ENCODE peak calls at places on chromosomes 4 and X, in six cellular contexts. T, L, V, P, G and I are unnamed samples.

GRCh38 chr4:76570141-76570989 is 135.3 kb downstream of the SHROOM3 start:
- DNase-seq in G (no peak), L (peak; percentile 52), V (peak; percentile 69), P (no peak), T (no peak), I (no peak)

GRCh38 chr4:169184236-169184635 is 86.5 kb downstream of the SH3RF1 start:
- DNase-seq in P (no peak), L (no peak), T (no peak), V (no peak), G (no peak), I (no peak)

GRCh38 chr4:87819281-87819919 is 13.4 kb upstream of the MEPE start:
- DNase-seq in G (no peak), L (peak; percentile 90), V (no peak), T (no peak), P (no peak), I (peak; percentile 32)

GRCh38 chr4:72846280-72847111 is 223.0 kb downstream of the COX18 start:
- DNase-seq in G (no peak), T (peak; percentile 92), L (no peak), P (no peak), V (peak; percentile 10), I (peak; percentile 34)

GRCh38 chr4:1295405-1296055 is 5.8 kb downstream of the MAEA start:
- DNase-seq in P (peak; percentile 77), L (no peak), T (no peak), V (no peak), G (no peak), I (no peak)

GRCh38 chr4:76174216-76174615 is 26.0 kb upstream of the NUP54 start:
- DNase-seq in L (no peak), P (no peak), G (no peak), V (no peak), T (no peak), I (no peak)

GRCh38 chr4:23382880-23383279 is 507.0 kb downstream of the PPARGC1A start:
- DNase-seq in P (no peak), L (no peak), G (no peak), T (no peak), V (no peak), I (no peak)

GRCh38 chrX:27997641-27998040 is 16.4 kb upstream of the DCAF8L1 start:
- DNase-seq in T (no peak), V (no peak), P (no peak), L (no peak), G (no peak), I (no peak)

GRCh38 chrX:111719426-111720210 is 38.6 kb downstream of the ALG13 start:
- DNase-seq in G (peak; percentile 7), P (no peak), T (peak; percentile 41), L (no peak), V (no peak), I (peak; percentile 18)

GRCh38 chr4:109912706-109913621 is at the start of gene EGF:
- DNase-seq in L (peak; percentile 17), T (no peak), G (no peak), P (no peak), V (peak; percentile 42), I (peak; percentile 12)

GRCh38 chr4:139887962-139888735 is 222.5 kb downstream of the MGST2 start:
- DNase-seq in L (peak; percentile 97), P (no peak), T (no peak), G (no peak), V (no peak), I (peak; percentile 54)

GRCh38 chrX:94914235-94914634 is 1240.2 kb downstream of the FAM133A start:
- DNase-seq in G (no peak), L (no peak), P (no peak), V (no peak), T (no peak), I (no peak)

GRCh38 chr4:633976-634598 is 8.7 kb downstream of the PDE6B start:
- DNase-seq in V (no peak), L (no peak), T (no peak), G (no peak), P (no peak), I (no peak)

GRCh38 chrX:130110379-130111219 is at the start of gene ELF4:
- DNase-seq in L (peak; percentile 78), T (peak; percentile 55), V (peak; percentile 20), G (no peak), P (no peak), I (no peak)

GRCh38 chrX:9807355-9808182 is 21.3 kb downstream of the SHROOM2 start:
- DNase-seq in L (peak; percentile 33), P (no peak), G (no peak), V (peak; percentile 36), T (no peak), I (no peak)

GRCh38 chr4:147361726-147362125 is 119.2 kb upstream of the EDNRA start:
- DNase-seq in L (peak; percentile 93), P (no peak), G (no peak), V (peak; percentile 44), T (no peak), I (no peak)

GRCh38 chr4:139281212-139281611 is 1.2 kb upstream of the MGARP start:
- DNase-seq in T (no peak), P (no peak), V (no peak), L (no peak), G (no peak), I (peak; percentile 27)

GRCh38 chr4:3135155-3136011 is 60.9 kb downstream of the HTT start:
- DNase-seq in L (no peak), V (no peak), G (no peak), P (no peak), T (peak; percentile 22), I (no peak)

GRCh38 chrX:104284407-104285000 is 29.8 kb upstream of the ESX1 start:
- DNase-seq in G (no peak), V (no peak), P (no peak), L (peak; percentile 15), T (no peak), I (no peak)

GRCh38 chrX:12360991-12361598 is 222.8 kb downstream of the FRMPD4 start:
- DNase-seq in P (no peak), T (no peak), V (no peak), L (peak; percentile 37), G (no peak), I (no peak)

GRCh38 chr4:118811832-118812231 is 24.1 kb downstream of the SEC24D start:
- DNase-seq in P (no peak), G (no peak), V (no peak), T (no peak), L (no peak), I (no peak)

GRCh38 chrX:37378399-37378798 is 29.2 kb downstream of the PRRG1 start:
- DNase-seq in L (no peak), G (no peak), T (no peak), V (no peak), P (no peak), I (no peak)

GRCh38 chrX:110444996-110445395 is 86.3 kb downstream of the RTL9 start:
- DNase-seq in G (no peak), V (no peak), P (peak; percentile 0), T (no peak), L (peak; percentile 9), I (no peak)

GRCh38 chr4:156581282-156581681 is 390.3 kb downstream of the PDGFC start:
- DNase-seq in G (no peak), P (no peak), T (no peak), L (no peak), V (no peak), I (no peak)
- H3K4me3 ChIP-seq in G (no peak overlapping the region), P (no peak overlapping the region), T (no peak overlapping the region), L (peak overlapping the region; percentile 31), V (no peak overlapping the region), I (no peak overlapping the region)

DNA sequence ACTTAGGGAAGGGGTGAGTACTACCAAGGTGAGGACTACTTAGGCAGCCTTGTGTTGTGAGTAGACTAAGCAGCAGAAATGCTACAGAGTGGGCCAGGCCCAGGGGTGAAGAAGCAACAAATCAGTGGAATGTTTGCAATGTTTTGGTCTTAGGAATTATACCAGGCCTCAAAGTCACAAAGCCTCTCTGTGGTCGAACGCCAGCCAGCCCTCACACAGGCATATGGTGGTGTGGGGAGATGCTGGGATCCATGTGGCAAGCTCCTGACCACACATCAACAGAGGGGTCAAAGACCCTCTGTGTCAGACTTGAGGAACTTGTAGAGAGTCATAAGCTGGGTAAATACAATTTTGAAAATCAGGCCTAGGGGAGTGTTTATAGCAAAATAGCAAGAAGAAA is 153.8 kb upstream of the KLF3 start:
- DNase-seq in P (no peak), L (no peak), G (no peak), V (no peak), T (no peak), I (no peak)
- H3K4me3 ChIP-seq in P (no peak overlapping the region), L (no peak overlapping the region), G (no peak overlapping the region), V (no peak overlapping the region), T (no peak overlapping the region), I (no peak overlapping the region)

DNA sequence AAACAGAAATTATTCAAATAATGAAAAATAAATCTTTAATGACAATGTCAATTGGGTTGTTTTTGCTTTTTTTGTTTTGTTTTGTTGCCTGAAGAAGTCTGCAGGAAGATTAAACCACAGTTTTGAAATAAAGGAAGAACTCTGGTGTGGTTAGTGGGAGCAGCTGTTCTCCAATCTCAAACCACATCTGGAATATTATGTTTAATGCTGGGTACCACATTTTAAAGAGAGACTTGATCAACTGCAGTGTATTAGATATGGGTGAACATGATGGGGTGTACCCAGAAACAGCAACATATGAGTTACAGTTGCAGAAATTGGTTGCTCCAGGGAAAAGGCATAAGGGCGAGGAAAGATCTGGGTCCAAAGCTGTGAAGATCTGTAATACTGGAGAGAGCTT is 171.2 kb upstream of the RPL34 start:
- DNase-seq in V (no peak), P (no peak), L (no peak), G (no peak), T (no peak), I (peak; percentile 57)
- H3K4me3 ChIP-seq in V (no peak overlapping the region), P (no peak overlapping the region), L (no peak overlapping the region), G (no peak overlapping the region), T (no peak overlapping the region), I (no peak overlapping the region)

DNA sequence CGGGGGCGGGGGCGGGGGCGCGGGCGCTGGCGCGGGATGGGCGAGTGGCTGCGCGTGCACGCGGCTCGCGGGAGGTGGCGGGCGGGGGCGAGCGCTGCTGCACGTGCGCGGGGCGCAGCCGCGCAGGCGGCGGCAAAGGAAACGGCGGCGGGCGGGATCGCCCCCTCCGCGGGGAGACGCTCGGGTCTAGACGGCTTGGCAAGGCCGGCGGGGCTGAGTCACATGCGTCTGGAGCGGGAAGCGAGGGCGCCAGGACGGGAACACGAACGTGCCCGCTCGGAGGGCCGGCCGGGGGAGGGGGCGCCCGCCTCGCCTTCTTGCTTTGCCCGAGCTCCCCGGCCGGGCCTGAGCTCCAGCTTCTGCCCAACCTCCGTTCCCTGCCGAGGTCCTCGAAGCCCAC is 4.3 kb upstream of the HAUS7 start:
- DNase-seq in P (no peak), L (no peak), T (no peak), V (no peak), G (no peak), I (no peak)
- H3K4me3 ChIP-seq in P (no peak overlapping the region), L (no peak overlapping the region), T (no peak overlapping the region), V (no peak overlapping the region), G (no peak overlapping the region), I (no peak overlapping the region)

GRCh38 chrX:17377795-17378194 is 2.8 kb downstream of the NHS start:
- DNase-seq in P (no peak), T (no peak), V (no peak), L (peak; percentile 57), G (no peak), I (no peak)
- H3K4me3 ChIP-seq in P (no peak overlapping the region), T (no peak overlapping the region), V (peak overlapping the region; percentile 35), L (peak overlapping the region; percentile 50), G (peak overlapping the region; percentile 70), I (no peak overlapping the region)